ENCODE peak calls at places on chromosomes 13 and 19, in five cellular contexts. A is upper lobe of right lung; P is heart left ventricle; Z is CD8-positive, alpha-beta T cell; K is Peyer's patch. B is an unnamed sample.

GRCh38 chr19:51694318-51695085 is 1.4 kb downstream of the SPACA6 start:
- DNase-seq in K (no peak), P (no peak), Z (no peak), A (no peak), B (no peak)

GRCh38 chr19:22545751-22546150 is 88.4 kb upstream of the ZNF492 start:
- DNase-seq in K (no peak), Z (no peak), A (no peak), P (no peak), B (peak)

GRCh38 chr13:48410199-48410598 is 2.7 kb downstream of the LPAR6 start:
- DNase-seq in A (no peak), K (no peak), Z (no peak), P (no peak), B (no peak)

GRCh38 chr19:1651061-1651547 is 1.3 kb downstream of the TCF3 start:
- DNase-seq in P (no peak), Z (peak), A (no peak), K (peak), B (peak)

GRCh38 chr13:92255533-92255932 is 857.1 kb downstream of the GPC5 start:
- DNase-seq in P (no peak), Z (no peak), K (no peak), A (no peak), B (no peak)

GRCh38 chr19:37074111-37074510 is 4.1 kb upstream of the ZNF420 start:
- DNase-seq in P (no peak), K (no peak), A (no peak), Z (no peak), B (no peak)

GRCh38 chr19:53002479-53002878 is 11.2 kb upstream of the ERVV-1 start:
- DNase-seq in K (no peak), Z (no peak), A (no peak), P (no peak), B (no peak)

GRCh38 chr19:50651174-50651573 is 1.9 kb downstream of the C19orf81 start:
- DNase-seq in Z (no peak), A (no peak), P (no peak), K (no peak), B (no peak)

GRCh38 chr13:33642374-33643065 is 175.4 kb upstream of the RFC3 start:
- DNase-seq in K (no peak), A (no peak), P (peak), Z (no peak), B (no peak)

GRCh38 chr19:35513975-35514809 is 743 bp upstream of the DMKN start:
- DNase-seq in P (no peak), Z (no peak), A (no peak), K (no peak), B (peak)

GRCh38 chr13:80012281-80012680 is 328.6 kb downstream of the SPRY2 start:
- DNase-seq in Z (no peak), A (no peak), P (no peak), K (no peak), B (peak)

GRCh38 chr13:108859202-108860012 is 230.0 kb downstream of the MYO16 start:
- DNase-seq in A (no peak), K (no peak), Z (no peak), P (no peak), B (no peak)

GRCh38 chr13:114097893-114098688 is 34.3 kb downstream of the RASA3 start:
- DNase-seq in Z (no peak), K (no peak), P (peak), A (peak), B (no peak)

GRCh38 chr19:42270346-42271044 is 1.4 kb downstream of the CIC start:
- DNase-seq in K (peak), P (peak), A (peak), Z (peak), B (no peak)

GRCh38 chr13:42327725-42328124 is 55.8 kb downstream of the AKAP11 start:
- DNase-seq in P (no peak), K (no peak), Z (no peak), A (no peak), B (no peak)

GRCh38 chr13:33108620-33109019 is 92.4 kb downstream of the KL start:
- DNase-seq in P (no peak), A (no peak), Z (no peak), K (no peak), B (no peak)

GRCh38 chr19:19610376-19611240 is 7.9 kb downstream of the PBX4 start:
- DNase-seq in K (no peak), A (no peak), Z (no peak), P (no peak), B (no peak)

GRCh38 chr19:9144920-9145319 is 4.7 kb downstream of the ZNF317 start:
- DNase-seq in K (no peak), Z (no peak), A (no peak), P (no peak), B (no peak)

GRCh38 chr13:37173214-37173613 is 67.8 kb upstream of the CSNK1A1L start:
- DNase-seq in K (no peak), P (no peak), A (no peak), Z (no peak), B (no peak)

GRCh38 chr13:66660013-66660804 is 569.9 kb downstream of the PCDH9 start:
- DNase-seq in P (no peak), A (no peak), Z (no peak), K (no peak), B (no peak)
- H3K4me3 ChIP-seq in P (no peak), A (no peak), Z (no peak), K (no peak), B (peak)

DNA sequence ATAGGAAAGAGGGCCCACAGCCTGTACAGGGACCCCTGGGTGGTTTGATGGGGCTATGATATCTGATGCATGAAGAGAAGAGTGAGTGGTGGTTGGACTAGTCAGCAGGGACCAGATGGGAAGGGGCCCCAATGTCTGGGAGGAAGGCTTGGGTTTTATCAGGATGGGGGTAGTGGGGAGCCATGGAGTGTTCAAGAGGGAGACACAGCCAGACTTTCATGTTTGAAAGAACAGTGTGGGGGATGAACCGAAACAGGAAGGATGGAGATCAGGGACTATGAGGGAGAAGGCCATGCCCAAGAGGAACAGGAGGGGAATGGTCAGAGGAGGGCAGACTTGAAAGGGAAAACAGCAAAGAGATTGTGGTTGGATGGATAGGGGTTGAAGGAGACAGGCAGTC is 63.1 kb downstream of the UNC13A start:
- DNase-seq in P (no peak), A (no peak), K (no peak), Z (no peak), B (no peak)
- H3K4me3 ChIP-seq in P (no peak), A (no peak), K (no peak), Z (no peak), B (no peak)

GRCh38 chr13:98976941-98977340 is 923 bp downstream of the DOCK9 start:
- DNase-seq in K (no peak), Z (no peak), A (no peak), P (no peak), B (no peak)

GRCh38 chr13:98974053-98974452 is 3.8 kb downstream of the DOCK9 start:
- DNase-seq in Z (no peak), P (no peak), K (no peak), A (no peak), B (no peak)

GRCh38 chr13:98977568-98978270 is at the start of gene DOCK9:
- DNase-seq in Z (no peak), A (peak), K (no peak), P (peak), B (no peak)

GRCh38 chr13:98976338-98976737 is 1.5 kb downstream of the DOCK9 start:
- DNase-seq in P (no peak), Z (no peak), K (no peak), A (no peak), B (no peak)

GRCh38 chr13:98975822-98976261 is 2.0 kb downstream of the DOCK9 start:
- DNase-seq in A (no peak), Z (no peak), P (no peak), K (no peak), B (no peak)
- H3K4me3 ChIP-seq in A (peak), Z (no peak), P (peak), K (peak), B (no peak)

DNA sequence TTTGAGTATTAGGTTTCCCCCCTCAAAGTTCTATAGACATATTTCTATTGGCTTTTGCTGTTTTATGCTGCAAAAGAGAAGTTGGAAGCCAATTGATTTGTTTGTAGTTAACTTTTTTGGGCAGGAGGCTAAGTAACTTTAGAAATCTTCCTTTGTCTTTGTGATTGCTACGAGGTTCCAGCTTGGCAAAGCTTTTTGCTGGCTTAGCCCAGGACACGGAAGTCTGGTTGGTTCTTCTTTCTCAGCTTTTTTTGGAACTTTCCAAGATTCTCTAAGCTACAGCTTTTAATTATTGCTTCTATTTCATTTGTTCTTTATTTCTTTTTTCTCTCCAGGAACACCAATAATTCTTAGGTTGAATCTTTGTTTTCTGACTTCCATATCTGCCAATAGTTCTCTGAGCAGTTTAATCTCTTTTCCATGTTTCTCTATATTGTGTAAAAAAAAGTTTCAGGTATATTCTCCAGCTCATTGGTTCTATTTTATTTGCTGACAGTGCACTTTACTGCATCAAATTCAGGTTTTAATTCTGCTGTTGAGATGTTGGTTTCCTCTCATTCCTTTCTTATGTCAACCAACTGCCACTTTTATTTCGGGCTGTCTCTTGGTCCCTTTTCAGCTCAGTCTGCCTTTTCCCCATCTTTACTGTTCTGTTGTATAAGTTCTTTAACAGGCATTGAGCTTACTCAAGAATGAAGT is 27.8 kb downstream of the MBNL2 start:
- DNase-seq in P (no peak), K (no peak), A (no peak), Z (no peak), B (no peak)
- H3K4me3 ChIP-seq in P (no peak), K (no peak), A (no peak), Z (no peak), B (no peak)

GRCh38 chr19:18439910-18440237 is 1.9 kb upstream of the ISYNA1 start:
- DNase-seq in P (no peak), K (no peak), Z (no peak), A (no peak), B (no peak)
- H3K4me3 ChIP-seq in P (no peak), K (no peak), Z (no peak), A (no peak), B (no peak)

GRCh38 chr13:75326173-75327131 is 155.5 kb downstream of the TBC1D4 start:
- DNase-seq in P (no peak), K (no peak), A (no peak), Z (peak), B (peak)
- H3K4me3 ChIP-seq in P (peak), K (peak), A (peak), Z (peak), B (peak)

GRCh38 chr19:45769054-45769782 is at the start of gene SIX5:
- DNase-seq in P (peak), K (peak), Z (peak), A (peak), B (peak)

GRCh38 chr19:45770192-45771101 is 1.4 kb upstream of the SIX5 start:
- DNase-seq in A (peak), Z (peak), K (peak), P (peak), B (peak)

GRCh38 chr19:45771331-45771933 is 2.4 kb upstream of the SIX5 start:
- DNase-seq in P (no peak), A (no peak), Z (no peak), K (no peak), B (no peak)

GRCh38 chr19:45768644-45769053 is 403 bp downstream of the SIX5 start:
- DNase-seq in P (no peak), Z (peak), K (peak), A (no peak), B (no peak)

DNA sequence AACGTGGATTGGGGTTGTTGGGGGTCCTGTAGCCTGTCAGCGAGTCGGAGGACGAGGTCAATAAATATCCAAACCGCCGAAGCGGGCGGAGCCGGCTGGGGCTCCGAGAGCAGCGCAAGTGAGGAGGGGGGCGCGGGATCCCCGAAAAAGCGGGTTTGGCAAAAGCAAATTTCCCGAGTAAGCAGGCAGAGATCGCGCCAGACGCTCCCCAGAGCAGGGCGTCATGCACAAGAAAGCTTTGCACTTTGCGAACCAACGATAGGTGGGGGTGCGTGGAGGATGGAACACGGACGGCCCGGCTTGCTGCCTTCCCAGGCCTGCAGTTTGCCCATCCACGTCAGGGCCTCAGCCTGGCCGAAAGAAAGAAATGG is 754 bp upstream of the SIX5 start:
- DNase-seq in A (no peak), Z (peak), P (no peak), K (peak), B (no peak)
- H3K4me3 ChIP-seq in A (peak), Z (peak), P (peak), K (peak), B (peak)

GRCh38 chr19:49295208-49295880 is 29.6 kb downstream of the SLC6A16 start:
- DNase-seq in Z (no peak), K (no peak), P (no peak), A (no peak), B (no peak)

GRCh38 chr19:49301866-49302252 is 23.1 kb downstream of the SLC6A16 start:
- DNase-seq in Z (no peak), P (no peak), K (no peak), A (no peak), B (no peak)

GRCh38 chr19:49297403-49297802 is 27.6 kb downstream of the SLC6A16 start:
- DNase-seq in A (no peak), P (no peak), Z (no peak), K (no peak), B (no peak)

GRCh38 chr19:49301165-49301865 is 23.7 kb downstream of the SLC6A16 start:
- DNase-seq in P (peak), Z (peak), K (peak), A (peak), B (peak)
- H3K4me3 ChIP-seq in P (peak), Z (no peak), K (no peak), A (peak), B (peak)

GRCh38 chr13:72537400-72537780 is 190.0 kb downstream of the MZT1 start:
- DNase-seq in Z (no peak), P (no peak), A (no peak), K (no peak), B (no peak)
- H3K4me3 ChIP-seq in Z (no peak), P (no peak), A (no peak), K (no peak), B (no peak)

B was measured in BE2C.